ENCODE peak calls at places on chromosome X, in four cellular contexts. One of them, this sample, is unnamed.

GRCh38 chrX:42119076-42119475 is 195.7 kb upstream of the CASK start:
- DNase-seq in K562: no peak
- DNase-seq in HepG2: peak
- DNase-seq in GM12878: no peak
- DNase-seq in this sample: peak

GRCh38 chrX:49292400-49293362 is 10.8 kb upstream of the GAGE10 start:
- DNase-seq in K562: no peak
- DNase-seq in HepG2: no peak
- DNase-seq in GM12878: no peak
- DNase-seq in this sample: no peak

GRCh38 chrX:120697053-120697452 is 67.2 kb upstream of the C1GALT1C1 start:
- DNase-seq in K562: no peak
- DNase-seq in HepG2: no peak
- DNase-seq in GM12878: peak
- DNase-seq in this sample: no peak

GRCh38 chrX:100928660-100929613 is at the start of gene XKRX:
- DNase-seq in GM12878: no peak
- DNase-seq in K562: peak
- DNase-seq in HepG2: no peak
- DNase-seq in this sample: peak

GRCh38 chrX:40140706-40141499 is 43.1 kb upstream of the BCOR start:
- DNase-seq in HepG2: peak
- DNase-seq in GM12878: no peak
- DNase-seq in K562: no peak
- DNase-seq in this sample: no peak

GRCh38 chrX:40040686-40041461 is 56.9 kb downstream of the BCOR start:
- DNase-seq in HepG2: no peak
- DNase-seq in K562: no peak
- DNase-seq in GM12878: no peak
- DNase-seq in this sample: no peak

GRCh38 chrX:115259238-115259875 is 25.5 kb upstream of the LRCH2 start:
- DNase-seq in HepG2: no peak
- DNase-seq in GM12878: no peak
- DNase-seq in K562: peak
- DNase-seq in this sample: no peak

GRCh38 chrX:85517994-85518718 is 138.7 kb upstream of the POF1B start:
- DNase-seq in HepG2: no peak
- DNase-seq in K562: no peak
- DNase-seq in GM12878: no peak
- DNase-seq in this sample: no peak

GRCh38 chrX:120672389-120672788 is 42.5 kb upstream of the C1GALT1C1 start:
- DNase-seq in HepG2: peak
- DNase-seq in GM12878: no peak
- DNase-seq in K562: peak
- DNase-seq in this sample: peak

GRCh38 chrX:155718964-155719586 is 106.3 kb upstream of the TMLHE start:
- DNase-seq in HepG2: no peak
- DNase-seq in GM12878: no peak
- DNase-seq in K562: no peak
- DNase-seq in this sample: no peak
- H3K9ac ChIP-seq in HepG2: no peak
- H3K9ac ChIP-seq in GM12878: no peak
- H3K9ac ChIP-seq in K562: no peak
- H3K9ac ChIP-seq in this sample: no peak

DNA sequence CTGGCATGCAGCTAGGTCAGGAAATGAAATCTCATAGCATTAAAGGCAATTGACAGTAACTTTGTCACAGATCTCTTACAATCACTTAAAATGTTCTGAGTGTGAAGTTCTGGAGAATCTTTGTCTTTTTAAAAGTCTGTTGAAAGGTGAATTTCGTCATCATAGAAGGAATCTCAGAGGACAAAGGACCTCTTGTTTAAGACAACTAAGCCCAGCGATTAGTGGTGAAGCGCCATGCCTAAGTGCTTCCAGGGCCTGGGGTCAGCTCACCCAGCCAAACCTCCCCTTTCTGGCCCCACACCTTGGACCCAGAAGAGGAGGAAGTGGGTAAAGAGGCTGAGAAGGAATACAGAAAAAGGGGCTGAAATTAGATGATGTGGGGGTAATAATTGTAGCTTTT is 8.5 kb downstream of the FRMD7 start:
- DNase-seq in GM12878: no peak
- DNase-seq in HepG2: peak
- DNase-seq in K562: no peak
- DNase-seq in this sample: no peak
- TF ChIP-seq ZNF274 in GM12878: no peak
- TF ChIP-seq ZNF274 in HepG2: no peak
- TF ChIP-seq ZNF274 in K562: no peak
- TF ChIP-seq ZNF274 in this sample: no peak

DNA sequence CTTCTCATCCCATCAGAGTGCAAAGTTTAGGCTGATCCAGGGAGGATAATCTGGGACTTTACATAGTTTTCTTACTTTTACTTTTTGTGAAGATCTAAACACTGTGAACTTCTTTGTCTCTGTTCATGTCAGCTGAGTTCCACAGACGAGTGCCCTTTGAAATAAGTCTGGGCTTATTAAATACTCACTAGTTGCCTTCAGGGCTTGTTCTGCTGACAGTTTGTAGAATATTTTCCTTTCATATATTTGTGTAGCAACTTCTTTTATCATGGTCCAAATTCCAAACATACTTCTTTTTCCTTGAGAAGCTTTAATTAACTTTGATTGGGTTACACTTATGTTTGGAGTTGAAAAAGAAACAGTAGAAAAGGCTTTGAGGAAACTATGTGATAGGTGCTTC is 109.6 kb downstream of the SH2D1A start:
- DNase-seq in HepG2: no peak
- DNase-seq in K562: no peak
- DNase-seq in GM12878: no peak
- DNase-seq in this sample: no peak
- TF ChIP-seq REST in HepG2: no peak
- TF ChIP-seq REST in K562: no peak
- TF ChIP-seq REST in GM12878: no peak
- TF ChIP-seq REST in this sample: no peak

GRCh38 chrX:43813898-43814297 is 68.4 kb downstream of the MAOB start:
- DNase-seq in GM12878: no peak
- DNase-seq in K562: peak
- DNase-seq in HepG2: no peak
- DNase-seq in this sample: peak

GRCh38 chrX:43805579-43805978 is 76.7 kb downstream of the MAOB start:
- DNase-seq in HepG2: no peak
- DNase-seq in GM12878: no peak
- DNase-seq in K562: no peak
- DNase-seq in this sample: no peak

GRCh38 chrX:43813319-43813718 is 68.9 kb downstream of the MAOB start:
- DNase-seq in K562: no peak
- DNase-seq in GM12878: no peak
- DNase-seq in HepG2: no peak
- DNase-seq in this sample: no peak

GRCh38 chrX:43808231-43808630 is 74.0 kb downstream of the MAOB start:
- DNase-seq in HepG2: no peak
- DNase-seq in GM12878: no peak
- DNase-seq in K562: no peak
- DNase-seq in this sample: no peak

DNA sequence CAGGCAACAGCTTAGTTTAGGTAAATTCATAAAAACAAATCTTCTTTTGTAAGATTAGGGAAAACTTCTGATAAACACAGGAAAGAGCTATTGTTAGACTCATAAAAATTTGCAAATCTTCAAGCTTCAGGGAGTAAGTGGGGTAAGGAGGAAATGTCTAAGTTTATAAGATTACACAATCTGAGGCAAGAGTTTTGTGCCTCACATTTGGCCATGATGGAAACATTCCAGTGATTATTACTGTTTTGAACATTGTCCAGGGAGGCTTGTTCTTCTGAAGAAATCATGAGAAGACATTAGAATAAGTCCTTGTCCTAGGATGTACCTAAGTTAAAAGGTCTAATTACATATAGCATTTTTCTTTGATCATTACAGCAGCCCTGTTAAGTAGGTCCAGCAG is 72.8 kb downstream of the MAOB start:
- DNase-seq in HepG2: no peak
- DNase-seq in GM12878: no peak
- DNase-seq in K562: no peak
- DNase-seq in this sample: no peak
- H3K9ac ChIP-seq in HepG2: no peak
- H3K9ac ChIP-seq in GM12878: no peak
- H3K9ac ChIP-seq in K562: no peak
- H3K9ac ChIP-seq in this sample: no peak

DNA sequence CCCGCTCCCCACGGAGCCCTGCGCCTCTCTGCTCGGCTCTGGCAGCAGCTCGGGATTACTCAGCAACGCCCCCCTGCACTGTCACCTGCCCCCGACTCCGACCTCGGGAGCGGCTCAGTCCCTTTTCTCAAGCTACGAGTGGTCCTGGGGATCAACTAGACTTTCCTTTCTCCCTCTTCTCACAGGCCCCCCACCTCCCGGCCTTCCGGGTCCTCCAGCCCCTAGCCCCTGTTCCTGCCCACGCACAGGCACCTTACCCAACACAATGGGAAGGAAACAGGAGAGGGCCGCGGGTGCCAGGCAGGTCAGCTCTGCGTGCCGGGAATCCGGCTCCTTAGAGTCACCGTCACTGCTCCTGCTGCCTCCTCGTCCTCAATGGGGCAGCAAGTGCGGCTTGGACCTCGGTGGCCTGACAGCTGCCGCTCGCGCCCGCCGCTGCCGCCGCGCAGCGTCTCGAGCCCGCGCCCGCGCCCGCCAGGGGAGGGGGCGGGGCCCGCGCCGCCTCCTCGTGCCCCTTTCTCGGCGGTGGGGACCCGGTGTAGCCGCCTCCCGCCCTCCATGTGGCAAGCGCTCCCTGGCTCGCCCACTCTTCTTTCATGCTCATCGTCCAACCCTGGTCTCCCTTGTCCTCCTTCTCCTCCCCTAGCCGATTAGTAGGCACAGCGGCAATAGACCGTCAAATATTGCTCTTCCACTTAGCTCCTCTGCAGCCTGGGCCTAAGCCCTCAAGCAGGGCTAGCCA is at the start of gene RAB9B:
- DNase-seq in GM12878: no peak
- DNase-seq in K562: peak
- DNase-seq in HepG2: no peak
- DNase-seq in this sample: no peak
- TF ChIP-seq ZNF274 in GM12878: no peak
- TF ChIP-seq ZNF274 in K562: no peak
- TF ChIP-seq ZNF274 in HepG2: no peak
- TF ChIP-seq ZNF274 in this sample: no peak

DNA sequence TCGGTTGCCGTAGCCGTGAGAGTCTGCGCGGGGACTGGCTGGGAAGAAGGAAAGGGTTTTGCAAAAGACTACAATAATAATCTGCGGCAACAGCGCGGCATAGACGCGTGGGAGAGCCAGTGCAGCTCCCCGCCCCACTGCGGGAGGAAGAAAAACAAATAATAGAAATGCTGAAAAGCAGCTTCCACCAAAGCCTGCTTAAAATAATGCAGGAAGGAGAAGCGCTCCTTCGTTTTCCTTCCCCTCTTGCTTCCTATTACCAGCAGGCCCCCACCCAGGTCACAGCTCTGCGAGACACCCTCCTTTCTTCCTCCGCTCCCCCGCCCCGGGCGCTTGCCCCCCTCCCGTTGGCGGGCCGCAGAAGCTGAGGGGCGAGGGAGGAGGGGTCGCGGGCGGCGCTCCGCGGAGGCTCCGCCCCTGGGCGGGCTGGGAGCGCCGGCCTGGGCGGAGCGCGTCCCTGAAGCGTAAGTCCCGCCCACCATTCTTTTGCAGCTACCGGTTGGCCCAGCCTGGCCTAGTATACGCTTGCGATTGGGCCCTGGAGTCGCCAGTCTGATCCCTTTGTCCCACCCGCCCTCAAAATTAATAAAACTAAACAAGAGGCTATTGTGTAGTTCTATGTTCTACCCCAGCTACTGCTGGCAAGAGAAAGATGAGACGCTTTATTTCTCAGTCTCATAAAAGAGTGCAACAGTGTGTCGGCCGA is 636 bp upstream of the AMOT start:
- DNase-seq in HepG2: peak
- DNase-seq in GM12878: no peak
- DNase-seq in K562: peak
- DNase-seq in this sample: peak
- TF ChIP-seq REST in HepG2: no peak
- TF ChIP-seq REST in GM12878: no peak
- TF ChIP-seq REST in K562: no peak
- TF ChIP-seq REST in this sample: no peak

DNA sequence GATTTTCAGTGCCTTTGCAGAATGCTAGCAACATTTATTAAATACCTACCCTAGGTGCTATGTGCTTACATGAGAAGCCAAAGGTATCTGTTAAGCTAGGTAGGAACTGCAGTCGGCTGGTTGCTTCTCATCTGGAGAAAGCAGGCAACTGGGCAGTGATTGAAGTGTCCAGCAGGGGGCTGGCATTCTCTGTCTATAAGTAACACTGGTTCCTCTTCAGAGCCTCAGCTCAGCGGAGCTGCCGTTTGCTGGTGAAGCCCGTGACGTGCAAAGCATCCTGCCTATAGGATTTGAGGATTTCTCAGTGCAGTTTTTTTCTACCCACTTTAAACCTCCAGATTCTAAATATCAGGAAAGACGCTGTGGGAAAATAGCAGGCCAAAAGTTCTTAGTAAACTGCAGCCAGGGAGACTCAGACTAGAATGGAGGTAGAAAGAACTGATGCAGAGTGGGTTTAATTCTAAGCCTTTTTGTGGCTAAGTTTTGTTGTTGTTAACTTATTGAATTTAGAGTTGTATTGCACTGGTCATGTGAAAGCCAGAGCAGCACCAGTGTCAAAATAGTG is at the start of gene GRPR:
- DNase-seq in HepG2: peak
- DNase-seq in K562: peak
- DNase-seq in GM12878: no peak
- DNase-seq in this sample: peak
- H3K9ac ChIP-seq in HepG2: no peak
- H3K9ac ChIP-seq in K562: no peak
- H3K9ac ChIP-seq in GM12878: no peak
- H3K9ac ChIP-seq in this sample: no peak

DNA sequence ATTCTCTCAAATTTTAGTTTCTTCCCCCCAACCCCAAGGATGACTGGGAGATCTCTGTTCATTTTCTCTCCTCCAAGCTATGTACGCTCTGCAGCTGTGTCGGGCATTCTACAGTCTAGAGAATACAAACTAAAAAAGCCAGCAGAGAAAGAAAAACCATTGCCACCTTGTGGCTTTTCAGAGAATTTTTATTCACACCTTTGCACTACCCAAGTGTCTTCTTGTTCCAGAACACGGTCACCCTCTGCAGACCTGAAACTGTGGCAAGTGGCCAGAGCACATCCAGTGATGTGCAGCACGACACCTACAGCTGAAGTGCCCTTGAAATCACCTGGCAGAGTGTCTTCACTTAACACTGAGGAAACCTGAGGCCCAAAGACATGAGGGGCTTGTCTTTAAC is 68.6 kb downstream of the CHST7 start:
- DNase-seq in GM12878: no peak
- DNase-seq in K562: no peak
- DNase-seq in HepG2: peak
- DNase-seq in this sample: no peak
- TF ChIP-seq ZNF274 in GM12878: no peak
- TF ChIP-seq ZNF274 in K562: no peak
- TF ChIP-seq ZNF274 in HepG2: no peak
- TF ChIP-seq ZNF274 in this sample: no peak

This sample was measured in HCT116.